ENCODE peak calls at places on chromosomes 16 and 17, in five cellular contexts. W is ascending aorta, A is astrocyte of the cerebellum, G is testis, K is heart left ventricle. D is an unnamed sample.

GRCh38 chr17:76336756-76337412 is 16.8 kb downstream of the PRPSAP1 start:
- DNase-seq in W (no peak), A (no peak), G (peak), K (no peak), D (no peak)

GRCh38 chr16:74999208-74999682 is 421 bp downstream of the ZNRF1 start:
- DNase-seq in W (no peak), A (no peak), G (peak), K (peak), D (no peak)

GRCh38 chr17:68707032-68707431 is 105.9 kb upstream of the FAM20A start:
- DNase-seq in W (no peak), A (no peak), G (no peak), K (no peak), D (no peak)

GRCh38 chr16:15494231-15494630 is 59.8 kb downstream of the BMERB1 start:
- DNase-seq in W (no peak), A (no peak), G (no peak), K (no peak), D (no peak)

GRCh38 chr17:48646183-48647102 is 20.3 kb upstream of the HOXB9 start:
- DNase-seq in W (no peak), A (no peak), G (no peak), K (no peak), D (no peak)

GRCh38 chr16:73186752-73187151 is 138.8 kb upstream of the ZFHX3 start:
- DNase-seq in W (no peak), A (no peak), G (no peak), K (no peak), D (no peak)

GRCh38 chr16:49453983-49454382 is 80.4 kb downstream of the C16orf78 start:
- DNase-seq in W (no peak), A (no peak), G (peak), K (no peak), D (no peak)

GRCh38 chr17:49012893-49013255 is 15.7 kb downstream of the IGF2BP1 start:
- DNase-seq in W (no peak), A (no peak), G (no peak), K (no peak), D (no peak)

GRCh38 chr17:21815352-21816063 is 123.2 kb downstream of the KCNJ18 start:
- DNase-seq in W (no peak), A (no peak), G (no peak), K (no peak), D (no peak)

GRCh38 chr17:6924121-6924676 is 71.7 kb upstream of the ALOX12 start:
- DNase-seq in W (no peak), A (peak), G (no peak), K (no peak), D (no peak)

GRCh38 chr16:5336898-5337297 is 239.3 kb upstream of the EEF2KMT start:
- DNase-seq in W (no peak), A (no peak), G (no peak), K (no peak), D (no peak)

GRCh38 chr16:23754594-23755483 is at the start of gene CHP2:
- DNase-seq in W (no peak), A (no peak), G (peak), K (peak), D (no peak)

GRCh38 chr16:2385441-2385840 is 43.8 kb upstream of the CCNF start:
- DNase-seq in W (no peak), A (no peak), G (no peak), K (no peak), D (no peak)

GRCh38 chr16:85602831-85603755 is 10.0 kb upstream of the GSE1 start:
- DNase-seq in W (no peak), A (no peak), G (no peak), K (no peak), D (no peak)

GRCh38 chr16:84062734-84063640 is 20.4 kb upstream of the SLC38A8 start:
- DNase-seq in W (peak), A (peak), G (peak), K (peak), D (no peak)

GRCh38 chr16:50814541-50814940 is 72.7 kb downstream of the CYLD start:
- DNase-seq in W (no peak), A (no peak), G (no peak), K (no peak), D (no peak)

GRCh38 chr17:77644981-77645380 is 313.5 kb upstream of the TNRC6C start:
- DNase-seq in W (no peak), A (no peak), G (no peak), K (no peak), D (no peak)

GRCh38 chr16:50209548-50210265 is 56.6 kb downstream of the TENT4B start:
- DNase-seq in W (no peak), A (no peak), G (no peak), K (no peak), D (no peak)

GRCh38 chr16:11363927-11364258 is 18.6 kb downstream of the RMI2 start:
- DNase-seq in W (no peak), A (no peak), G (no peak), K (no peak), D (no peak)

GRCh38 chr17:33504571-33504970 is 211.5 kb upstream of the ASIC2 start:
- DNase-seq in W (no peak), A (no peak), G (no peak), K (no peak), D (no peak)
- TF ChIP-seq CTCF in W (no peak), A (no peak), G (no peak), K (no peak), D (no peak)

GRCh38 chr17:1628856-1629646 is 417 bp upstream of the SLC43A2 start:
- DNase-seq in W (peak), A (peak), G (peak), K (peak), D (peak)
- TF ChIP-seq CTCF in W (peak), A (no peak), G (peak), K (peak), D (peak)

GRCh38 chr17:54007855-54008254 is 185.1 kb downstream of the KIF2B start:
- DNase-seq in W (no peak), A (no peak), G (no peak), K (no peak), D (no peak)
- TF ChIP-seq CTCF in W (no peak), A (no peak), G (no peak), K (no peak), D (peak)

GRCh38 chr16:78094166-78094565 is 5.3 kb upstream of the WWOX start:
- DNase-seq in W (no peak), A (no peak), G (no peak), K (no peak), D (no peak)
- TF ChIP-seq CTCF in W (no peak), A (no peak), G (no peak), K (no peak), D (peak)

D was measured in epithelial cell of proximal tubule.